ENCODE peak calls at places on chromosomes 13 and 19, in eight cellular contexts. Q is stimulated activated CD4-positive, alpha-beta T cell treated with anti-CD3 and anti-CD28 coated beads, TNF-alpha, amount 100 ng/mL, for 48 hours; P is activated CD8-positive, alpha-beta T cell treated with anti-CD3 and anti-CD28 coated beads for 36 hours; O is HFFc6; M is HTR-8/SVneo; X is osteoblast; U is NCI-H1092 treated with DMSO at 0.1 percent for 48 hours; I is cardiac fibroblast. S is an unnamed sample.

GRCh38 chr19:12789904-12790619 is 1.2 kb upstream of the JUNB start:
- DNase-seq in M (peak), O (peak), U (peak), X (peak), Q (peak), P (peak), I (peak), S (peak)

GRCh38 chr13:35956074-35956473 is 175.1 kb downstream of the DCLK1 start:
- DNase-seq in Q (no peak), X (no peak), P (no peak), U (no peak), M (no peak), I (no peak), O (no peak), S (no peak)

GRCh38 chr19:44648536-44649370 is 5.0 kb downstream of the PVR start:
- DNase-seq in P (no peak), O (peak), U (no peak), M (no peak), I (peak), Q (no peak), X (peak), S (no peak)

GRCh38 chr19:38425810-38426466 is at the start of gene RASGRP4:
- DNase-seq in X (peak), Q (no peak), U (no peak), I (no peak), O (no peak), P (peak), M (no peak), S (no peak)

GRCh38 chr13:41900918-41901317 is 60.0 kb downstream of the VWA8 start:
- DNase-seq in U (no peak), X (no peak), Q (peak), P (peak), I (no peak), O (no peak), M (no peak), S (peak)

GRCh38 chr13:21736926-21737325 is 66.1 kb downstream of the FGF9 start:
- DNase-seq in M (no peak), U (no peak), P (no peak), I (no peak), X (no peak), O (no peak), Q (no peak), S (no peak)

GRCh38 chr19:10788146-10788545 is 47.9 kb downstream of the TMED1 start:
- DNase-seq in P (no peak), U (no peak), M (no peak), O (no peak), I (no peak), Q (no peak), X (no peak), S (no peak)

GRCh38 chr13:75294110-75294509 is 187.9 kb downstream of the TBC1D4 start:
- DNase-seq in M (no peak), Q (no peak), X (no peak), I (no peak), U (no peak), P (no peak), O (no peak), S (no peak)

GRCh38 chr19:17209126-17210036 is 5.8 kb upstream of the USE1 start:
- DNase-seq in X (peak), O (peak), P (peak), I (peak), M (peak), Q (peak), U (no peak), S (peak)

GRCh38 chr19:49084206-49085019 is 838 bp upstream of the SNRNP70 start:
- DNase-seq in O (no peak), Q (no peak), X (peak), P (no peak), I (no peak), U (no peak), M (no peak), S (no peak)

GRCh38 chr19:40689339-40690049 is 957 bp downstream of the NUMBL start:
- DNase-seq in I (no peak), U (peak), Q (no peak), O (no peak), P (peak), X (peak), M (no peak), S (peak)

GRCh38 chr19:7328647-7329046 is 20.1 kb upstream of the ARHGEF18 start:
- DNase-seq in X (no peak), Q (no peak), I (no peak), U (no peak), M (no peak), P (no peak), O (no peak), S (no peak)

GRCh38 chr19:18441804-18442788 is 4.2 kb upstream of the ISYNA1 start:
- DNase-seq in U (no peak), M (no peak), I (no peak), X (peak), O (no peak), P (peak), Q (no peak), S (no peak)

GRCh38 chr13:37127706-37128241 is 22.3 kb upstream of the CSNK1A1L start:
- DNase-seq in M (no peak), P (no peak), X (peak), Q (no peak), O (peak), U (no peak), I (peak), S (no peak)

GRCh38 chr13:92173254-92173653 is 774.8 kb downstream of the GPC5 start:
- DNase-seq in P (no peak), O (no peak), U (no peak), I (no peak), Q (no peak), X (peak), M (no peak), S (no peak)

GRCh38 chr13:31060655-31061054 is 101.0 kb downstream of the HSPH1 start:
- DNase-seq in I (no peak), X (no peak), O (no peak), M (no peak), Q (no peak), P (no peak), U (no peak), S (no peak)

GRCh38 chr19:12828494-12828893 is 5.9 kb downstream of the RTBDN start:
- DNase-seq in Q (no peak), M (no peak), O (no peak), P (peak), I (peak), U (peak), X (peak), S (no peak)

GRCh38 chr19:13176345-13176744 is 26.1 kb downstream of the IER2 start:
- DNase-seq in Q (no peak), M (no peak), I (no peak), U (no peak), X (peak), O (no peak), P (no peak), S (no peak)

GRCh38 chr13:27080018-27080948 is 91.3 kb downstream of the USP12 start:
- DNase-seq in U (no peak), O (no peak), X (no peak), P (no peak), M (no peak), I (no peak), Q (no peak), S (no peak)

GRCh38 chr19:46021531-46022041 is 1.3 kb downstream of the PGLYRP1 start:
- DNase-seq in M (no peak), P (no peak), I (no peak), U (no peak), X (no peak), O (no peak), Q (no peak), S (no peak)

GRCh38 chr19:15249912-15250634 is 17.8 kb upstream of the EPHX3 start:
- DNase-seq in I (peak), O (peak), P (no peak), U (no peak), X (peak), M (peak), Q (no peak), S (no peak)

GRCh38 chr19:10420444-10421239 is at the start of gene PDE4A:
- DNase-seq in Q (no peak), U (no peak), P (peak), I (peak), O (peak), X (peak), M (no peak), S (no peak)

S was measured in RKO.